ENCODE peak calls at places on chromosomes 12 and 14, in eight cellular contexts. One of them, this sample, is unnamed.

GRCh38 chr12:117272690-117273089 is 82.4 kb upstream of the FBXO21 start:
- DNase-seq in hepatocyte: no peak
- DNase-seq in A549: no peak
- DNase-seq in upper lobe of right lung: no peak
- DNase-seq in heart left ventricle: no peak
- DNase-seq in breast epithelium: no peak
- DNase-seq in tibial nerve: no peak
- DNase-seq in SK-N-SH: no peak
- DNase-seq in this sample: no peak

GRCh38 chr14:58296731-58297130 is 1.6 kb upstream of the ARID4A start:
- DNase-seq in SK-N-SH: no peak
- DNase-seq in heart left ventricle: no peak
- DNase-seq in A549: no peak
- DNase-seq in breast epithelium: no peak
- DNase-seq in tibial nerve: no peak
- DNase-seq in upper lobe of right lung: no peak
- DNase-seq in hepatocyte: no peak
- DNase-seq in this sample: no peak

GRCh38 chr14:46819117-46819516 is 167.5 kb upstream of the RPL10L start:
- DNase-seq in hepatocyte: no peak
- DNase-seq in heart left ventricle: no peak
- DNase-seq in tibial nerve: no peak
- DNase-seq in upper lobe of right lung: no peak
- DNase-seq in SK-N-SH: no peak
- DNase-seq in breast epithelium: no peak
- DNase-seq in A549: no peak
- DNase-seq in this sample: no peak

GRCh38 chr12:53325539-53326061 is 4.2 kb upstream of the AAAS start:
- DNase-seq in heart left ventricle: no peak
- DNase-seq in breast epithelium: no peak
- DNase-seq in hepatocyte: no peak
- DNase-seq in SK-N-SH: peak
- DNase-seq in upper lobe of right lung: peak
- DNase-seq in tibial nerve: no peak
- DNase-seq in A549: peak
- DNase-seq in this sample: no peak

GRCh38 chr12:82635263-82635662 is 51.4 kb upstream of the TMTC2 start:
- DNase-seq in SK-N-SH: no peak
- DNase-seq in breast epithelium: no peak
- DNase-seq in upper lobe of right lung: no peak
- DNase-seq in heart left ventricle: no peak
- DNase-seq in tibial nerve: no peak
- DNase-seq in hepatocyte: no peak
- DNase-seq in A549: no peak
- DNase-seq in this sample: no peak

GRCh38 chr14:24232645-24233537 is at the start of gene GMPR2:
- DNase-seq in breast epithelium: no peak
- DNase-seq in hepatocyte: peak
- DNase-seq in tibial nerve: no peak
- DNase-seq in heart left ventricle: no peak
- DNase-seq in A549: peak
- DNase-seq in SK-N-SH: peak
- DNase-seq in upper lobe of right lung: no peak
- DNase-seq in this sample: no peak

GRCh38 chr12:80861636-80862378 is 75.9 kb downstream of the LIN7A start:
- DNase-seq in heart left ventricle: no peak
- DNase-seq in SK-N-SH: no peak
- DNase-seq in breast epithelium: no peak
- DNase-seq in tibial nerve: no peak
- DNase-seq in A549: no peak
- DNase-seq in hepatocyte: no peak
- DNase-seq in upper lobe of right lung: no peak
- DNase-seq in this sample: no peak

GRCh38 chr12:120979862-120980696 is 1.7 kb downstream of the HNF1A start:
- DNase-seq in tibial nerve: no peak
- DNase-seq in hepatocyte: peak
- DNase-seq in A549: no peak
- DNase-seq in SK-N-SH: no peak
- DNase-seq in breast epithelium: no peak
- DNase-seq in upper lobe of right lung: no peak
- DNase-seq in heart left ventricle: no peak
- DNase-seq in this sample: no peak

GRCh38 chr12:23760495-23760894 is 189.0 kb downstream of the SOX5 start:
- DNase-seq in heart left ventricle: no peak
- DNase-seq in A549: no peak
- DNase-seq in tibial nerve: no peak
- DNase-seq in breast epithelium: no peak
- DNase-seq in SK-N-SH: no peak
- DNase-seq in hepatocyte: no peak
- DNase-seq in upper lobe of right lung: no peak
- DNase-seq in this sample: no peak

GRCh38 chr14:37145395-37145794 is 27.0 kb downstream of the SLC25A21 start:
- DNase-seq in tibial nerve: no peak
- DNase-seq in upper lobe of right lung: no peak
- DNase-seq in breast epithelium: no peak
- DNase-seq in heart left ventricle: no peak
- DNase-seq in SK-N-SH: no peak
- DNase-seq in A549: no peak
- DNase-seq in hepatocyte: no peak
- DNase-seq in this sample: no peak

GRCh38 chr14:34616360-34616759 is 13.6 kb downstream of the SNX6 start:
- DNase-seq in tibial nerve: no peak
- DNase-seq in upper lobe of right lung: no peak
- DNase-seq in SK-N-SH: no peak
- DNase-seq in hepatocyte: no peak
- DNase-seq in breast epithelium: no peak
- DNase-seq in heart left ventricle: no peak
- DNase-seq in A549: no peak
- DNase-seq in this sample: no peak

GRCh38 chr12:10457760-10458159 is 4.6 kb upstream of the KLRC1 start:
- DNase-seq in hepatocyte: no peak
- DNase-seq in SK-N-SH: no peak
- DNase-seq in heart left ventricle: no peak
- DNase-seq in tibial nerve: no peak
- DNase-seq in upper lobe of right lung: no peak
- DNase-seq in A549: no peak
- DNase-seq in breast epithelium: no peak
- DNase-seq in this sample: no peak

GRCh38 chr14:72615511-72616121 is 278.3 kb downstream of the DPF3 start:
- DNase-seq in SK-N-SH: no peak
- DNase-seq in upper lobe of right lung: no peak
- DNase-seq in hepatocyte: no peak
- DNase-seq in breast epithelium: no peak
- DNase-seq in heart left ventricle: peak
- DNase-seq in tibial nerve: no peak
- DNase-seq in A549: no peak
- DNase-seq in this sample: no peak

GRCh38 chr12:16573652-16574077 is 32.3 kb downstream of the LMO3 start:
- DNase-seq in SK-N-SH: no peak
- DNase-seq in tibial nerve: peak
- DNase-seq in hepatocyte: peak
- DNase-seq in heart left ventricle: peak
- DNase-seq in upper lobe of right lung: peak
- DNase-seq in breast epithelium: no peak
- DNase-seq in A549: no peak
- DNase-seq in this sample: no peak

GRCh38 chr12:13422291-13422690 is 225.8 kb downstream of the EMP1 start:
- DNase-seq in SK-N-SH: no peak
- DNase-seq in heart left ventricle: no peak
- DNase-seq in hepatocyte: no peak
- DNase-seq in breast epithelium: no peak
- DNase-seq in tibial nerve: no peak
- DNase-seq in A549: no peak
- DNase-seq in upper lobe of right lung: no peak
- DNase-seq in this sample: no peak

GRCh38 chr12:101064721-101065120 is 145.3 kb downstream of the SLC5A8 start:
- DNase-seq in heart left ventricle: no peak
- DNase-seq in A549: no peak
- DNase-seq in hepatocyte: no peak
- DNase-seq in breast epithelium: no peak
- DNase-seq in upper lobe of right lung: no peak
- DNase-seq in tibial nerve: no peak
- DNase-seq in SK-N-SH: no peak
- DNase-seq in this sample: no peak

GRCh38 chr12:13005649-13006048 is 5.6 kb upstream of the HEBP1 start:
- DNase-seq in tibial nerve: no peak
- DNase-seq in A549: no peak
- DNase-seq in upper lobe of right lung: no peak
- DNase-seq in hepatocyte: no peak
- DNase-seq in breast epithelium: no peak
- DNase-seq in heart left ventricle: no peak
- DNase-seq in SK-N-SH: no peak
- DNase-seq in this sample: no peak

GRCh38 chr12:55925371-55925770 is 2.3 kb downstream of the PYM1 start:
- DNase-seq in breast epithelium: no peak
- DNase-seq in heart left ventricle: no peak
- DNase-seq in A549: no peak
- DNase-seq in upper lobe of right lung: no peak
- DNase-seq in tibial nerve: no peak
- DNase-seq in hepatocyte: no peak
- DNase-seq in SK-N-SH: no peak
- DNase-seq in this sample: no peak

GRCh38 chr12:54749191-54749818 is 101.1 kb upstream of the DCD start:
- DNase-seq in hepatocyte: peak
- DNase-seq in upper lobe of right lung: no peak
- DNase-seq in tibial nerve: peak
- DNase-seq in SK-N-SH: peak
- DNase-seq in heart left ventricle: no peak
- DNase-seq in breast epithelium: no peak
- DNase-seq in A549: peak
- DNase-seq in this sample: peak

DNA sequence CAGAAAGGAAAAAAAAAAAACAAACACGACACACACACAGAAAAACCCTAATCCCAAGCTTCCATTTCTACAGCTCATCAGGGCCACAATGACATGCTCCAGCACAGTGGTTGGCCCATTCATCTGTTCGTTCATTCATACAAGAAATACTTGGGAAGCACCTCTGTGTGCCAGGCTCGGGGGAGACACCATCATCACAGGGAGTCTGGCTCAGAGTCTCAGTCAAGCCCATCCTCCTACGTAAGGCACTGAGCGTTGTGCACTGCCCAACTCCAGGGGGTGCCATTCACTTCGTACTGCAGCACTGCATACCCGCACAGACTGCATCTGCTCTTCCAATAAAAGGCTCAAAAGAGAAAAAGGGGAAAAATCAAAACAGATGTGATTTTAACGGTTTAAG is 15.3 kb downstream of the VPS37B start:
- DNase-seq in upper lobe of right lung: no peak
- DNase-seq in heart left ventricle: no peak
- DNase-seq in A549: peak
- DNase-seq in tibial nerve: no peak
- DNase-seq in hepatocyte: no peak
- DNase-seq in breast epithelium: no peak
- DNase-seq in SK-N-SH: peak
- DNase-seq in this sample: no peak
- TF ChIP-seq CTCF in upper lobe of right lung: peak
- TF ChIP-seq CTCF in heart left ventricle: peak
- TF ChIP-seq CTCF in A549: peak
- TF ChIP-seq CTCF in tibial nerve: peak
- TF ChIP-seq CTCF in hepatocyte: peak
- TF ChIP-seq CTCF in breast epithelium: no peak
- TF ChIP-seq CTCF in SK-N-SH: peak
- TF ChIP-seq CTCF in this sample: no peak

GRCh38 chr14:91869556-91869955 is 2.2 kb upstream of the TC2N start:
- DNase-seq in upper lobe of right lung: no peak
- DNase-seq in SK-N-SH: no peak
- DNase-seq in heart left ventricle: no peak
- DNase-seq in hepatocyte: no peak
- DNase-seq in tibial nerve: no peak
- DNase-seq in A549: no peak
- DNase-seq in breast epithelium: no peak
- DNase-seq in this sample: no peak
- H3K27ac ChIP-seq in upper lobe of right lung: peak
- H3K27ac ChIP-seq in SK-N-SH: no peak
- H3K27ac ChIP-seq in heart left ventricle: no peak
- H3K27ac ChIP-seq in hepatocyte: no peak
- H3K27ac ChIP-seq in tibial nerve: no peak
- H3K27ac ChIP-seq in A549: peak
- H3K27ac ChIP-seq in breast epithelium: peak
- H3K27ac ChIP-seq in this sample: no peak

DNA sequence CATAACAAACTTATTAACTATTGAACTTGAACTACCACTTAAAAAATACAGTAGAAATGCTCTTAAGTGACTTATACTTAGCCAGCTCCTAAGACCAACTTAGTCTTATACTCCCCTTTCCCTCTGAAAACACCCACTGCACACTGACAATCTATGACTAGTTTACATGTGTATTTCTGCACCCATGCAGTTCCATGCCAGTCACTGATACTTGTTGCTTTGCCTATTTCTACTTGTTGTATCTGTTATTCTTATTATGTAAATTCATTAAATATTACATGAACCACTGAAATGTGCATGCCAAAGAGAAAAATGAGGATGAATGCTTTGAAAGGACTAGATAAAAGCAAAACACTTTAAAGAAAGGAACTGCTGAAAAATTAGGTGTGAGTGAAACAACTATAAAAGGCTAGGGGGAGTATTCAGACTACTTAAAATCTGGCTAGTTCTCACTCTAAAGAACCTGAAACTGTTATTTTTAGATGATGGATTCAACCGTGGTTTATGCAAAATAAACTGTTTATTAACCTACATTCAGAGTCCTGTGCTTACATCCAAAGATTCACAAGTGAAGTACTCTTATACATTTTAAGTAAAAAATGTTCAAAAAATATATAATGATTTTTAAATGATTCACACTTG is 74.7 kb downstream of the RPS6KA5 start:
- DNase-seq in SK-N-SH: no peak
- DNase-seq in heart left ventricle: no peak
- DNase-seq in hepatocyte: no peak
- DNase-seq in breast epithelium: no peak
- DNase-seq in upper lobe of right lung: no peak
- DNase-seq in A549: no peak
- DNase-seq in tibial nerve: no peak
- DNase-seq in this sample: no peak
- TF ChIP-seq CTCF in SK-N-SH: no peak
- TF ChIP-seq CTCF in heart left ventricle: no peak
- TF ChIP-seq CTCF in hepatocyte: no peak
- TF ChIP-seq CTCF in breast epithelium: no peak
- TF ChIP-seq CTCF in upper lobe of right lung: no peak
- TF ChIP-seq CTCF in A549: no peak
- TF ChIP-seq CTCF in tibial nerve: no peak
- TF ChIP-seq CTCF in this sample: no peak

GRCh38 chr14:20986811-20987210 is 3.0 kb upstream of the METTL17 start:
- DNase-seq in hepatocyte: peak
- DNase-seq in upper lobe of right lung: no peak
- DNase-seq in tibial nerve: peak
- DNase-seq in heart left ventricle: peak
- DNase-seq in SK-N-SH: no peak
- DNase-seq in A549: peak
- DNase-seq in breast epithelium: no peak
- DNase-seq in this sample: no peak

GRCh38 chr14:20989464-20989786 is 355 bp upstream of the METTL17 start:
- DNase-seq in heart left ventricle: no peak
- DNase-seq in A549: no peak
- DNase-seq in upper lobe of right lung: no peak
- DNase-seq in SK-N-SH: no peak
- DNase-seq in breast epithelium: no peak
- DNase-seq in tibial nerve: no peak
- DNase-seq in hepatocyte: no peak
- DNase-seq in this sample: no peak

GRCh38 chr14:20989787-20990600 is at the start of gene METTL17:
- DNase-seq in A549: peak
- DNase-seq in heart left ventricle: peak
- DNase-seq in SK-N-SH: peak
- DNase-seq in upper lobe of right lung: peak
- DNase-seq in tibial nerve: peak
- DNase-seq in breast epithelium: peak
- DNase-seq in hepatocyte: peak
- DNase-seq in this sample: peak

GRCh38 chr14:20988717-20989116 is 1.1 kb upstream of the METTL17 start:
- DNase-seq in SK-N-SH: no peak
- DNase-seq in upper lobe of right lung: no peak
- DNase-seq in breast epithelium: no peak
- DNase-seq in hepatocyte: no peak
- DNase-seq in tibial nerve: no peak
- DNase-seq in A549: no peak
- DNase-seq in heart left ventricle: no peak
- DNase-seq in this sample: no peak
- H3K27ac ChIP-seq in SK-N-SH: no peak
- H3K27ac ChIP-seq in upper lobe of right lung: peak
- H3K27ac ChIP-seq in breast epithelium: peak
- H3K27ac ChIP-seq in hepatocyte: peak
- H3K27ac ChIP-seq in tibial nerve: peak
- H3K27ac ChIP-seq in A549: peak
- H3K27ac ChIP-seq in heart left ventricle: peak
- H3K27ac ChIP-seq in this sample: peak